ENCODE peak calls at places on chromosomes 3 and 15, in ten cellular contexts. J is lower leg skin; C is Right ventricle myocardium inferior; Z is stimulated activated CD4-positive, alpha-beta T cell treated with anti-CD3 and anti-CD28 coated beads, Interleukin-4, amount 100 ng/mL, for 24 hours; E is hypothalamus; V is CD8-positive, alpha-beta memory T cell; X is activated gamma-delta T cell treated with anti-CD3 and anti-CD28 coated beads, Interleukin-2, amount 50 U/mL, for 16 hours; Y is M059J; R is H4; Q is amygdala. P is an unnamed sample.

GRCh38 chr3:29871087-29871486 is 590.2 kb downstream of the RBMS3 start:
- DNase-seq in J (no peak), C (no peak), Z (no peak), E (no peak), V (no peak), X (no peak), Y (no peak), R (peak), Q (no peak), P (no peak)

GRCh38 chr3:47847801-47848518 is 45.0 kb downstream of the DHX30 start:
- DNase-seq in J (no peak), C (no peak), Z (no peak), E (no peak), V (no peak), X (no peak), Y (no peak), R (no peak), Q (no peak), P (no peak)

GRCh38 chr15:34160735-34161134 is 49.2 kb downstream of the KATNBL1 start:
- DNase-seq in J (no peak), C (no peak), Z (no peak), E (no peak), V (no peak), X (no peak), Y (no peak), R (no peak), Q (no peak), P (no peak)

GRCh38 chr3:132800958-132801357 is 78.7 kb upstream of the NPHP3 start:
- DNase-seq in J (no peak), C (no peak), Z (no peak), E (no peak), V (no peak), X (no peak), Y (no peak), R (no peak), Q (no peak), P (no peak)

GRCh38 chr15:61916104-61916503 is 144.1 kb downstream of the VPS13C start:
- DNase-seq in J (no peak), C (no peak), Z (no peak), E (no peak), V (no peak), X (no peak), Y (peak), R (no peak), Q (no peak), P (no peak)

GRCh38 chr3:174633342-174633741 is 225.8 kb upstream of the NAALADL2 start:
- DNase-seq in J (no peak), C (no peak), Z (no peak), E (no peak), V (no peak), X (no peak), Y (no peak), R (no peak), Q (no peak), P (no peak)

GRCh38 chr15:68285243-68285980 is 7.9 kb downstream of the FEM1B start:
- DNase-seq in J (no peak), C (no peak), Z (no peak), E (no peak), V (no peak), X (no peak), Y (no peak), R (no peak), Q (no peak), P (peak)

GRCh38 chr3:46668116-46668515 is 25.4 kb downstream of the ALS2CL start:
- DNase-seq in J (no peak), C (peak), Z (no peak), E (no peak), V (no peak), X (no peak), Y (no peak), R (no peak), Q (no peak), P (no peak)

GRCh38 chr15:40069178-40070165 is 30.5 kb upstream of the SRP14 start:
- DNase-seq in J (peak), C (peak), Z (no peak), E (peak), V (no peak), X (no peak), Y (peak), R (peak), Q (peak), P (peak)

GRCh38 chr15:35168464-35168863 is 83.4 kb upstream of the NANOGP8 start:
- DNase-seq in J (no peak), C (no peak), Z (no peak), E (no peak), V (no peak), X (no peak), Y (peak), R (peak), Q (no peak), P (no peak)

GRCh38 chr3:128319107-128319506 is 147.6 kb downstream of the DNAJB8 start:
- DNase-seq in J (no peak), C (no peak), Z (no peak), E (no peak), V (no peak), X (no peak), Y (no peak), R (no peak), Q (no peak), P (no peak)

GRCh38 chr3:172107403-172107802 is 68.0 kb downstream of the FNDC3B start:
- DNase-seq in J (no peak), C (no peak), Z (peak), E (no peak), V (peak), X (peak), Y (no peak), R (no peak), Q (no peak), P (peak)

GRCh38 chr3:30475038-30475808 is 131.2 kb upstream of the TGFBR2 start:
- DNase-seq in J (no peak), C (no peak), Z (peak), E (no peak), V (no peak), X (no peak), Y (no peak), R (no peak), Q (no peak), P (no peak)

GRCh38 chr3:38834110-38834509 is 18.1 kb upstream of the SCN10A start:
- DNase-seq in J (peak), C (peak), Z (peak), E (no peak), V (no peak), X (no peak), Y (peak), R (peak), Q (no peak), P (peak)

GRCh38 chr15:51861557-51862350 is 32.3 kb downstream of the TMOD3 start:
- DNase-seq in J (no peak), C (no peak), Z (peak), E (no peak), V (peak), X (peak), Y (no peak), R (no peak), Q (no peak), P (no peak)

GRCh38 chr3:158103956-158104338 is 2.3 kb downstream of the SHOX2 start:
- DNase-seq in J (no peak), C (peak), Z (no peak), E (no peak), V (no peak), X (no peak), Y (no peak), R (no peak), Q (no peak), P (no peak)

GRCh38 chr3:45473841-45474240 is 85.5 kb downstream of the LARS2 start:
- DNase-seq in J (no peak), C (no peak), Z (no peak), E (no peak), V (no peak), X (no peak), Y (peak), R (no peak), Q (no peak), P (no peak)

GRCh38 chr3:50205719-50206276 is 727 bp downstream of the SLC38A3 start:
- DNase-seq in J (no peak), C (peak), Z (peak), E (peak), V (no peak), X (no peak), Y (no peak), R (no peak), Q (no peak), P (no peak)

GRCh38 chr3:133383175-133383574 is 16.7 kb upstream of the BFSP2 start:
- DNase-seq in J (no peak), C (no peak), Z (no peak), E (no peak), V (no peak), X (no peak), Y (no peak), R (no peak), Q (no peak), P (no peak)

P was measured in MV-4-11.